ENCODE peak calls at places on chromosomes 5 and 9, in seven cellular contexts. N is sciatic nerve, P is AML-193, C is AG08395, V is fibroblast of mammary gland, W is H4, Z is NCI-H2171 treated with DMSO at 0.1 percent for 48 hours. R is an unnamed sample.

GRCh38 chr5:143898914-143899591 is 87.1 kb downstream of the HMHB1 start:
- DNase-seq in N (no peak), Z (no peak), P (no peak), W (no peak), C (no peak), V (no peak), R (peak)

GRCh38 chr5:120463991-120464626 is at the start of gene PRR16:
- DNase-seq in Z (no peak), N (peak), C (peak), P (no peak), W (peak), V (peak), R (peak)

GRCh38 chr5:176596689-176597416 is 13.1 kb downstream of the GPRIN1 start:
- DNase-seq in W (no peak), P (no peak), C (peak), N (no peak), V (peak), Z (no peak), R (peak)

GRCh38 chr5:124783285-124783684 is 36.8 kb upstream of the ZNF608 start:
- DNase-seq in V (no peak), P (no peak), W (no peak), N (no peak), C (no peak), Z (no peak), R (no peak)

GRCh38 chr5:180803181-180804128 is 849 bp upstream of the MGAT1 start:
- DNase-seq in P (peak), W (no peak), N (peak), V (peak), Z (no peak), C (no peak), R (peak)

GRCh38 chr5:143261748-143262392 is 141.6 kb downstream of the NR3C1 start:
- DNase-seq in V (peak), N (no peak), C (no peak), W (peak), P (no peak), Z (no peak), R (no peak)

GRCh38 chr5:3531320-3531986 is 64.2 kb upstream of the IRX1 start:
- DNase-seq in V (no peak), P (no peak), C (no peak), N (no peak), Z (no peak), W (no peak), R (no peak)

GRCh38 chr5:159504857-159505304 is 174.6 kb upstream of the IL12B start:
- DNase-seq in C (peak), N (no peak), Z (no peak), W (peak), V (peak), P (no peak), R (peak)

GRCh38 chr9:4297795-4298254 is 2.0 kb downstream of the GLIS3 start:
- DNase-seq in W (peak), C (peak), N (peak), V (peak), Z (peak), P (no peak), R (peak)

GRCh38 chr5:90191352-90192045 is 218.1 kb downstream of the CETN3 start:
- DNase-seq in Z (no peak), V (no peak), W (no peak), P (no peak), N (no peak), C (no peak), R (no peak)

GRCh38 chr9:7237473-7238243 is 479.9 kb downstream of the KDM4C start:
- DNase-seq in C (peak), W (no peak), N (no peak), P (no peak), Z (no peak), V (peak), R (peak)